ENCODE peak calls at places on chromosomes 7 and 10, in seven cellular contexts. K is HepG2, I is HCT116, U is SK-N-SH, Z is K562, V is GM12878, P is H1. C is an unnamed sample.
A peak's percentile ranks its signal among the peaks of the same experiment; 100 is the strongest.

GRCh38 chr7:84510501-84510900 is 315.9 kb upstream of the SEMA3A start:
- DNase-seq in P (no peak), I (no peak), K (no peak), U (no peak), V (no peak), Z (no peak), C (peak; percentile 11)

GRCh38 chr7:155488483-155489127 is 30.7 kb downstream of the EN2 start:
- DNase-seq in V (no peak), K (no peak), I (no peak), P (no peak), Z (no peak), U (no peak), C (no peak)

GRCh38 chr7:70414368-70414767 is 717.6 kb upstream of the GALNT17 start:
- DNase-seq in I (no peak), V (no peak), K (no peak), P (no peak), U (no peak), Z (no peak), C (no peak)

GRCh38 chr10:124543146-124543545 is 81.5 kb downstream of the LHPP start:
- DNase-seq in V (no peak), U (no peak), Z (no peak), P (no peak), K (no peak), I (no peak), C (no peak)

GRCh38 chr7:74269757-74270277 is 15.6 kb upstream of the RFC2 start:
- DNase-seq in Z (peak; percentile 51), K (peak; percentile 70), U (peak; percentile 88), V (peak; percentile 74), P (peak; percentile 86), I (peak; percentile 76), C (peak; percentile 62)

GRCh38 chr10:614772-615582 is 74.5 kb downstream of the DIP2C start:
- DNase-seq in K (no peak), U (peak; percentile 56), Z (no peak), V (no peak), I (no peak), P (no peak), C (no peak)

GRCh38 chr7:479115-479947 is 40.3 kb downstream of the PDGFA start:
- DNase-seq in I (no peak), K (no peak), P (peak; percentile 48), V (no peak), U (no peak), Z (no peak), C (no peak)

GRCh38 chr7:98137826-98138151 is 31.1 kb downstream of the LMTK2 start:
- DNase-seq in V (peak; percentile 83), Z (no peak), K (no peak), P (no peak), I (no peak), U (no peak), C (no peak)

GRCh38 chr7:12258074-12258473 is 47.0 kb downstream of the TMEM106B start:
- DNase-seq in K (no peak), Z (no peak), V (no peak), P (no peak), I (no peak), U (no peak), C (no peak)

GRCh38 chr10:13224210-13224995 is 9.8 kb downstream of the UCMA start:
- DNase-seq in Z (no peak), V (no peak), U (no peak), I (no peak), K (no peak), P (no peak), C (no peak)

GRCh38 chr7:159027803-159028455 is 116.7 kb downstream of the VIPR2 start:
- DNase-seq in V (no peak), P (no peak), Z (no peak), U (no peak), I (no peak), K (peak; percentile 12), C (no peak)

GRCh38 chr7:94330474-94331027 is 64.1 kb upstream of the COL1A2 start:
- DNase-seq in P (no peak), K (no peak), U (no peak), I (no peak), Z (no peak), V (no peak), C (no peak)

GRCh38 chr7:128362670-128363069 is 1.2 kb upstream of the PRRT4 start:
- DNase-seq in K (no peak), I (no peak), P (no peak), V (no peak), U (no peak), Z (no peak), C (no peak)

GRCh38 chr7:157991351-157991750 is 596.3 kb downstream of the PTPRN2 start:
- DNase-seq in I (no peak), K (no peak), U (peak; percentile 75), Z (no peak), V (no peak), P (no peak), C (no peak)

DNA sequence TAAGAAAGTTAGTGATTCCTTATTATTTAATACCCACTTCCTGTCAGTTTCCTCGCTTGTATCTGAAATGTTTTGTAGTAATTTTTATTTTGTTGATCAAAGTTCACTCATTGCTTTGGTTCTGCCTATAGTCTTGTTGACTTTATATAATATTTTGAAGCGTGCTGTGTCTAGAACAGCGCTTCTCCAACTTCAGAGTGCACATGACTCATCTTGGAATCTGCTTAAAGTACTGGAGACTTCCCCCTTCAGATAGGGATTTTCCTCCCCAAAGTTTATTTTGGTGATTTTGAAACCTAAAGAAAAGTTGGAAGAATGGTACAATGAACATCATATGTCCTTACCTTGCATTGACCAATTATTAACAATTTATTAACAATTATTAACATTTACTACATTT is 5.8 kb downstream of the COMTD1 start:
- DNase-seq in K (no peak), P (no peak), U (no peak), I (no peak), Z (no peak), V (no peak), C (peak; percentile 50)
- TF ChIP-seq MAX in K (no peak), P (no peak), U (no peak), I (no peak), Z (no peak), V (no peak), C (no peak)

DNA sequence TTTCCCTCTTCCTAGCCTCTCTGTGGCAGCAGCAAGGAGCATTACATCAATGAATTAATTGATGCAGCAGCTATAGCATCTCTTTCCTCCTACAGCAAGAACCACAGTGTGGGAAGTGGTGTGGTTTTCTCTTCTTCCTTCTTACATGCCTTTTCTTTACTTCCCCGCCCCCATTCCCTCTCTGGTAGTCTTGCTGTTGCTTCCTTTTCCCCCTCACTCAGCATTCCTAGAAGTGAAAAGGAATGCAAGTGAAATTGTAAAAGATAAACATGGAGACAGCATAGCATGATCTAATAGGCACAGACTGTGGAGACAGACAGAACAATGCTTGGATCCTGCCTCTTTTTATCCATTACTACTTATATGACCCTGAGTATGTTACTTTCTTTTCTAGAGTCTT is 370.5 kb upstream of the BMPER start:
- DNase-seq in K (no peak), Z (no peak), I (no peak), P (no peak), U (no peak), V (no peak), C (peak; percentile 33)
- H2AFZ ChIP-seq in K (no peak overlapping the region), Z (no peak overlapping the region), I (no peak overlapping the region), P (no peak overlapping the region), U (no peak overlapping the region), V (no peak overlapping the region), C (no peak overlapping the region)

GRCh38 chr10:36946598-36946997 is 178.8 kb upstream of the ANKRD30A start:
- DNase-seq in V (no peak), I (no peak), Z (no peak), U (no peak), K (no peak), P (no peak), C (no peak)
- TF ChIP-seq MAX in V (no peak), I (no peak), Z (no peak), U (no peak), K (no peak), P (no peak), C (no peak)

DNA sequence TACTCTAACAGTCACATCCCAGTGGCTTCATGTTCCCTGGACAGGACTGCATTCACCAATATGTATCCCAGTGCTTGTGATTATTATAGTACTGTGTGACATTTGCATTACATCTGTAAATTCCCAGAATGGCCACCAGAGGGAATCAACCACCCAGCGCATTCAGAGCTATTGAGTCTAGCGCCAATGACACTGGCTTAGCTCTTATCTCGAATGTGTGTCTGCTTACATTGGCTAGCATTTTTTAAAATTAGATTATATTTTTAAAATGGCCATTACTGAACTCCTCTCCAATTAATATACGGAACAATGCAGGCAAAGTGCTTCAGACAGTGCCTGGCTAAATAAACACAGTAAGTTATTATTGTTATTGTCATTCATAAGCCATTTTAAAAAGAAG is 36.3 kb downstream of the TRIL start:
- DNase-seq in V (no peak), Z (peak; percentile 57), I (peak; percentile 67), K (peak; percentile 69), P (no peak), U (peak; percentile 84), C (peak; percentile 67)
- H2AFZ ChIP-seq in V (no peak overlapping the region), Z (no peak overlapping the region), I (peak overlapping the region; percentile 90), K (no peak overlapping the region), P (no peak overlapping the region), U (peak overlapping the region; percentile 38), C (no peak overlapping the region)